ENCODE peak calls at places on chromosomes 2 and 18, in five cellular contexts. One of them, this sample, is unnamed.

GRCh38 chr2:105934467-105934866 is 189.8 kb downstream of the NCK2 start:
- DNase-seq in IMR-90: no peak
- DNase-seq in H9: no peak
- DNase-seq in mesenchymal stem cell: no peak
- DNase-seq in mesendoderm: no peak
- DNase-seq in this sample: no peak

GRCh38 chr18:64090876-64091275 is 58.0 kb downstream of the LINC00305 start:
- DNase-seq in mesendoderm: no peak
- DNase-seq in mesenchymal stem cell: no peak
- DNase-seq in H9: no peak
- DNase-seq in IMR-90: no peak
- DNase-seq in this sample: no peak

GRCh38 chr2:15799432-15799827 is 140.9 kb upstream of the MYCN start:
- DNase-seq in IMR-90: no peak
- DNase-seq in mesendoderm: no peak
- DNase-seq in mesenchymal stem cell: no peak
- DNase-seq in H9: no peak
- DNase-seq in this sample: no peak

GRCh38 chr18:33878213-33878612 is 300.2 kb downstream of the ASXL3 start:
- DNase-seq in IMR-90: no peak
- DNase-seq in mesenchymal stem cell: no peak
- DNase-seq in H9: no peak
- DNase-seq in mesendoderm: no peak
- DNase-seq in this sample: no peak

GRCh38 chr2:27185331-27186026 is 26.4 kb upstream of the ATRAID start:
- DNase-seq in mesendoderm: no peak
- DNase-seq in IMR-90: peak; percentile 80
- DNase-seq in H9: no peak
- DNase-seq in mesenchymal stem cell: peak; percentile 85
- DNase-seq in this sample: no peak

GRCh38 chr2:53445376-53446072 is 322.1 kb upstream of the CHAC2 start:
- DNase-seq in H9: no peak
- DNase-seq in IMR-90: peak; percentile 74
- DNase-seq in mesenchymal stem cell: peak; percentile 32
- DNase-seq in mesendoderm: no peak
- DNase-seq in this sample: no peak

GRCh38 chr2:26172866-26173595 is at the start of gene GAREM2:
- DNase-seq in mesenchymal stem cell: no peak
- DNase-seq in H9: peak; percentile 62
- DNase-seq in mesendoderm: no peak
- DNase-seq in IMR-90: no peak
- DNase-seq in this sample: peak; percentile 42

GRCh38 chr18:3789525-3789924 is 339.6 kb downstream of the TGIF1 start:
- DNase-seq in IMR-90: no peak
- DNase-seq in mesenchymal stem cell: no peak
- DNase-seq in H9: no peak
- DNase-seq in mesendoderm: no peak
- DNase-seq in this sample: no peak

GRCh38 chr2:189221811-189222210 is 42.2 kb upstream of the COL5A2 start:
- DNase-seq in H9: no peak
- DNase-seq in mesenchymal stem cell: peak; percentile 30
- DNase-seq in IMR-90: peak; percentile 57
- DNase-seq in mesendoderm: no peak
- DNase-seq in this sample: no peak

GRCh38 chr2:65313126-65313953 is 85.7 kb downstream of the ACTR2 start:
- DNase-seq in IMR-90: no peak
- DNase-seq in mesenchymal stem cell: no peak
- DNase-seq in H9: no peak
- DNase-seq in mesendoderm: no peak
- DNase-seq in this sample: no peak

GRCh38 chr18:57107141-57107832 is 39.6 kb upstream of the BOD1L2 start:
- DNase-seq in IMR-90: peak; percentile 43
- DNase-seq in mesendoderm: peak; percentile 43
- DNase-seq in mesenchymal stem cell: peak; percentile 25
- DNase-seq in H9: no peak
- DNase-seq in this sample: peak; percentile 48

GRCh38 chr2:201913197-201913596 is 106.9 kb downstream of the CDK15 start:
- DNase-seq in mesendoderm: no peak
- DNase-seq in H9: no peak
- DNase-seq in mesenchymal stem cell: peak; percentile 22
- DNase-seq in IMR-90: peak; percentile 71
- DNase-seq in this sample: no peak

GRCh38 chr2:127199223-127199622 is 20.9 kb downstream of the CYP27C1 start:
- DNase-seq in mesendoderm: no peak
- DNase-seq in mesenchymal stem cell: no peak
- DNase-seq in H9: no peak
- DNase-seq in IMR-90: no peak
- DNase-seq in this sample: no peak

GRCh38 chr2:16135196-16135912 is 195.0 kb downstream of the MYCN start:
- DNase-seq in H9: no peak
- DNase-seq in IMR-90: no peak
- DNase-seq in mesendoderm: no peak
- DNase-seq in mesenchymal stem cell: no peak
- DNase-seq in this sample: no peak

GRCh38 chr2:208074610-208075356 is 49.5 kb upstream of the PLEKHM3 start:
- DNase-seq in mesendoderm: no peak
- DNase-seq in mesenchymal stem cell: no peak
- DNase-seq in IMR-90: no peak
- DNase-seq in H9: no peak
- DNase-seq in this sample: no peak

DNA sequence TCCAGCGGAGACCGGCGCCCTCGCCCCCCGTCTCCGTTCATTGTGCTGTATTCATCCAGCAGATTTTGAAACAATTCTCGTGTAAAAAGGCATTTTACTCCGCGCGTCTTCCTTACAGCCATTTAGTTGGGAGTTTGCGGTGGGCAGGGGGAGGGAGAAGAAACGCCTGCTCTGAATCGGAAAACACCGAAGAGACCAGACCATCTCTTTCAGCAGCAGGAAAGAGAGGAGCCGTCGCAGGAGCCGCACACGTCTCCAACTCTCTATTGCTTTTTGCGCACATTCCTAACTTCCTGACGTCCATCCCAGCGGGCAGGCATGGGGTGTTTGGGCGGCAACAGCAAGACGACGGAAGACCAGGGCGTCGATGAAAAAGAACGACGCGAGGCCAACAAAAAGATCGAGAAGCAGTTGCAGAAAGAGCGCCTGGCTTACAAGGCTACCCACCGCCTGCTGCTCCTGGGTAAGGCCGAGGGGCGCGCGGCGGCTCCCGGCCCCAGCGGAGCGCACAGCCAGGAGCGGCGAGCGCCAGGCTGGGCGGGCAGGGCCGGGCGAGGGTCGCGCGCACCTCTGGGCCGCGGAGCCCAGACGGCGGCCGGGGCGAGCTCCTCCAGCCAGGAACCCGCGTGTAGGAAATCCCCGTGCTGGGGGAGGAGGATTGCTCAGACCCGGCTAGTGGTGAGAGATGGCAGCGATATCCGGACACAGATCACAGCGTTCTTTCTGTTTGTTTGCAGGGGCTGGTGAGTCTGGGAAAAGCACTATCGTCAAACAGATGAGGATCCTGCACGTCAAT is 63.2 kb downstream of the GNAL start:
- DNase-seq in mesenchymal stem cell: peak; percentile 48
- DNase-seq in IMR-90: peak; percentile 30
- DNase-seq in mesendoderm: peak; percentile 80
- DNase-seq in H9: peak; percentile 57
- DNase-seq in this sample: peak; percentile 41
- H3K18ac ChIP-seq in mesenchymal stem cell: no peak overlapping the region
- H3K18ac ChIP-seq in IMR-90: no peak overlapping the region
- H3K18ac ChIP-seq in mesendoderm: peak overlapping the region; percentile 43
- H3K18ac ChIP-seq in H9: no peak overlapping the region
- H3K18ac ChIP-seq in this sample: peak overlapping the region; percentile 29

GRCh38 chr2:174631009-174631981 is 33.7 kb upstream of the WIPF1 start:
- DNase-seq in IMR-90: peak; percentile 90
- DNase-seq in mesendoderm: no peak
- DNase-seq in mesenchymal stem cell: peak; percentile 76
- DNase-seq in H9: no peak
- DNase-seq in this sample: no peak

GRCh38 chr2:174633621-174633927 is 36.0 kb upstream of the WIPF1 start:
- DNase-seq in IMR-90: no peak
- DNase-seq in mesendoderm: peak; percentile 13
- DNase-seq in mesenchymal stem cell: no peak
- DNase-seq in H9: no peak
- DNase-seq in this sample: no peak

GRCh38 chr2:174635015-174635593 is 37.5 kb upstream of the WIPF1 start:
- DNase-seq in mesenchymal stem cell: no peak
- DNase-seq in mesendoderm: no peak
- DNase-seq in IMR-90: no peak
- DNase-seq in H9: no peak
- DNase-seq in this sample: no peak

GRCh38 chr2:174634130-174635014 is 36.8 kb upstream of the WIPF1 start:
- DNase-seq in mesendoderm: peak; percentile 31
- DNase-seq in H9: no peak
- DNase-seq in IMR-90: peak; percentile 12
- DNase-seq in mesenchymal stem cell: peak; percentile 24
- DNase-seq in this sample: no peak

DNA sequence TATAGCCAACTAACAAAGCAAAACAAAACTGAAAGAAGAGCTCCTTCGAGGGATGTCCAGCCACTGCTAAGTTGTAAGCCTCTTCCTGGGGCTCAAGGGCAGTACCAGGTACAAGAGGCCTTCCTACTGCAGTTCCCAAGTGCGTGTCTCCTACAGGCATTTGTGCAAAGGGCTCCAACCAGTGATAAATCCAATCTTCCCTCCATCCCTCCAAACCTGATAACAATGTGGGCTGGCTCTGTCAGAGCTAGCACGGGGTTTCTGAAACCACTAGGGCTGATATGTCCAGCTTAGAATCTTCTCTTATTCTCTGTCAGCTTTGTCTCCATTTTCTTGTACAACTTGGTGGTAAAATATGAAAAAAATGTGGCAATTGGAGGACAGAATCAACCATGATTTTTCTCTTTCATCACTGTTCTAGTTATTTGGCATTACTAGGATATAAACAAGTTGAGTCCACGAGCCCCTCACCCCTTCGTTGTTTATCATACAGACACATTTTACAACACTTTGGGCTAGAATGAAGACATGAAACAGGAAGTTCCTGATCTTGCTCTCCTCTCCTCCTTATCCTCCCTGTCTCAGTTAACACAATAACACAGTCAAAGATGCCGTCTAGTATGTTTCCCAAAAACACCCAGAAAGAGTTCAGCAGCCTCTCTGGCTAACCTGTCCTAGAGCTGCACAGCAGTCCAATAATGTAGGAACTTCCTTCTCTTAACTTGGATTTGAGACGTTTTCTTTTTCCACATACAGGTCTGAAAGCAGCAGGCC is 35.4 kb upstream of the WIPF1 start:
- DNase-seq in mesenchymal stem cell: peak; percentile 47
- DNase-seq in IMR-90: no peak
- DNase-seq in mesendoderm: no peak
- DNase-seq in H9: no peak
- DNase-seq in this sample: no peak
- H3K18ac ChIP-seq in mesenchymal stem cell: peak overlapping the region; percentile 78
- H3K18ac ChIP-seq in IMR-90: peak overlapping the region; percentile 24
- H3K18ac ChIP-seq in mesendoderm: no peak overlapping the region
- H3K18ac ChIP-seq in H9: no peak overlapping the region
- H3K18ac ChIP-seq in this sample: no peak overlapping the region

DNA sequence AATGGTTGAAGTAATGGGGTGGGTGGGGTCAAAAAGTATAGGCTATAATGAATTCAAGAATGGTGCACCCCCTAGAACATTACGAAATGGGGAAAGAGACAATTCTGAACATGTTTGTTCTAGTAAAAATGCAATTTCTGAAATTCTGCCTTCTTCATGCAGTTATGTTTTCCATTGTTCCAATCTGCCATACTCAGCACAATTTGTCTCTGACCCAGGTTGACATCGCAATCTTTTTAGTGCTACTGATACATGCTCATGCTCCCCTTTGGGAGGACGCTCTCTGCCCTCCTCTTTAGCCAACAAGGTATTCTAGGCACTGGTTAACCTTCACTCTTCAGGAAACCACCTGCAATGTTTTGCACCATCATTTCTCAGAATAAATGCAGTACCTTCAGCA is 1303.9 kb upstream of the PIK3C3 start:
- DNase-seq in IMR-90: no peak
- DNase-seq in mesenchymal stem cell: no peak
- DNase-seq in mesendoderm: no peak
- DNase-seq in H9: no peak
- DNase-seq in this sample: no peak
- H3K18ac ChIP-seq in IMR-90: no peak overlapping the region
- H3K18ac ChIP-seq in mesenchymal stem cell: no peak overlapping the region
- H3K18ac ChIP-seq in mesendoderm: no peak overlapping the region
- H3K18ac ChIP-seq in H9: no peak overlapping the region
- H3K18ac ChIP-seq in this sample: no peak overlapping the region

DNA sequence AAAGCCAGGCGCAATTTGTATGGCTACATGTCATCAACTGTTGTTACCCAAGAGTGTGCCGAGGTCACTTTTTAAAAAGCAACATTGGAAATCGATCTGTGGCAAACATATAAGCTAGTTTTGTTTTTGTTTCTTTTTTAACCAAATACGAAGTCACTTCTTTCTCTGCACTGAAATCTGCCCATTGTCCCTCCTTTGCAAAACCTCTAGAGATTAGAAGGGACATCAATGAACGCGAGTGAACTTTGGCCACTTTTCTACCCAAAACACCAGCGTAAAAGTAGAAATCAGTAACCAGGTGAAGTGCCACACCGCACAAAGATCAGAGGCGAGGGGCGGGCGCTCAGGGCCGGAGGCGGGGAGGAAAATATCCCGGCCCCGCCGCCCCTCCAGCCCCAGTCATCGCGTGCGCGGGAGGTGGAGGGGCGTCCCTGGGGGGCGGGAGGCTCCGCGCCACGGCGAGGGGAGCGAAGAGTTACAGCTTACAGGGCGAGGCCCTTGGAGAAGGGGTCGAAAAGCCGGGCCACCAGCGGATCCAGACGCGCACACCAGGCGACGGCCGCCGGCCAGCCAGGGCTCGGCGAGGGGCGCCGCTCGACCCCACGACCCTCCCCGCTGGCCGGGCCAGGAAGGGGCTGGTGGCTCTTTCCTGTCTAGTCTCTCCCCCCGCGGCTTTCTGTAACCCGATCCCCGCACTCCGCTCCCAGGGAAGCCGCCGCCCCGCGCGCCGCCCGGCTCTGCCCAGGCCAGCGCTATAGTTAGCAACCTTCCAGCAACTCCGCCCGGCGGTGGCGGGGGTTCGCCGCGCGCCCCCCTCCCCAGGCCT is 993 bp downstream of the RBMS1 start:
- DNase-seq in mesendoderm: peak; percentile 95
- DNase-seq in mesenchymal stem cell: peak; percentile 82
- DNase-seq in H9: peak; percentile 90
- DNase-seq in IMR-90: peak; percentile 67
- DNase-seq in this sample: peak; percentile 87
- H3K18ac ChIP-seq in mesendoderm: peak overlapping the region; percentile 96
- H3K18ac ChIP-seq in mesenchymal stem cell: peak overlapping the region; percentile 96
- H3K18ac ChIP-seq in H9: peak overlapping the region; percentile 32
- H3K18ac ChIP-seq in IMR-90: peak overlapping the region; percentile 97
- H3K18ac ChIP-seq in this sample: peak overlapping the region; percentile 98

GRCh38 chr2:149038442-149039212 is at the start of gene LYPD6B:
- DNase-seq in mesendoderm: peak; percentile 75
- DNase-seq in H9: peak; percentile 68
- DNase-seq in mesenchymal stem cell: no peak
- DNase-seq in IMR-90: no peak
- DNase-seq in this sample: no peak
- H3K18ac ChIP-seq in mesendoderm: peak within 1 kb of the TSS; percentile 90
- H3K18ac ChIP-seq in H9: no peak within 1 kb of the TSS
- H3K18ac ChIP-seq in mesenchymal stem cell: peak within 1 kb of the TSS; percentile 64
- H3K18ac ChIP-seq in IMR-90: no peak within 1 kb of the TSS
- H3K18ac ChIP-seq in this sample: peak within 1 kb of the TSS; percentile 25